ENCODE peak calls at places on chromosomes 5 and 9, in ten cellular contexts. J is AG04450, Q is sigmoid colon, D is prostate gland, V is psoas muscle, L is right atrium auricular region, B is brain microvascular endothelial cell, E is A549, R is transverse colon, H is H1. S is an unnamed sample.
A peak's percentile ranks its signal among the peaks of the same experiment; 100 is the strongest.

GRCh38 chr9:111825468-111826145 is 30.9 kb upstream of the SHOC1 start:
- DNase-seq in J (no peak), Q (no peak), D (no peak), V (no peak), L (no peak), B (peak; percentile 52), E (no peak), R (no peak), H (no peak), S (no peak)

GRCh38 chr5:93746406-93747056 is 5.1 kb upstream of the POU5F2 start:
- DNase-seq in J (no peak), Q (no peak), D (no peak), V (no peak), L (no peak), B (peak; percentile 28), E (no peak), R (no peak), H (no peak), S (no peak)

GRCh38 chr9:15485836-15486678 is 24.7 kb downstream of the PSIP1 start:
- DNase-seq in J (no peak), Q (no peak), D (no peak), V (no peak), L (no peak), B (peak; percentile 33), E (peak; percentile 23), R (no peak), H (no peak), S (no peak)

GRCh38 chr9:120911295-120911843 is 15.2 kb downstream of the TRAF1 start:
- DNase-seq in J (no peak), Q (no peak), D (no peak), V (no peak), L (no peak), B (no peak), E (no peak), R (no peak), H (no peak), S (no peak)

GRCh38 chr5:6592611-6593010 is 40.2 kb downstream of the NSUN2 start:
- DNase-seq in J (no peak), Q (no peak), D (no peak), V (no peak), L (no peak), B (no peak), E (no peak), R (no peak), H (no peak), S (no peak)

GRCh38 chr5:149654282-149654681 is 73.0 kb downstream of the ARHGEF37 start:
- DNase-seq in J (no peak), Q (no peak), D (no peak), V (no peak), L (no peak), B (no peak), E (no peak), R (no peak), H (no peak), S (no peak)

GRCh38 chr5:107553063-107553676 is 117.6 kb downstream of the EFNA5 start:
- DNase-seq in J (no peak), Q (no peak), D (no peak), V (no peak), L (no peak), B (peak; percentile 72), E (no peak), R (no peak), H (no peak), S (no peak)

GRCh38 chr5:149405550-149406202 is 26.6 kb upstream of the IL17B start:
- DNase-seq in J (no peak), Q (peak; percentile 76), D (no peak), V (no peak), L (no peak), B (no peak), E (no peak), R (no peak), H (no peak), S (no peak)

GRCh38 chr9:91879231-91879630 is 70.8 kb downstream of the ROR2 start:
- DNase-seq in J (no peak), Q (no peak), D (no peak), V (no peak), L (no peak), B (no peak), E (no peak), R (no peak), H (no peak), S (no peak)

GRCh38 chr9:130519927-130520326 is 59.5 kb upstream of the FUBP3 start:
- DNase-seq in J (no peak), Q (no peak), D (no peak), V (no peak), L (no peak), B (no peak), E (no peak), R (no peak), H (no peak), S (no peak)

GRCh38 chr5:147432323-147432722 is 77.5 kb downstream of the DPYSL3 start:
- DNase-seq in J (no peak), Q (no peak), D (no peak), V (no peak), L (no peak), B (no peak), E (no peak), R (no peak), H (no peak), S (no peak)

GRCh38 chr5:147426928-147427327 is 82.9 kb downstream of the DPYSL3 start:
- DNase-seq in J (no peak), Q (no peak), D (no peak), V (no peak), L (no peak), B (no peak), E (no peak), R (no peak), H (no peak), S (no peak)

GRCh38 chr5:147431586-147431985 is 78.3 kb downstream of the DPYSL3 start:
- DNase-seq in J (no peak), Q (no peak), D (no peak), V (no peak), L (no peak), B (no peak), E (no peak), R (no peak), H (no peak), S (no peak)

GRCh38 chr5:147427784-147428401 is 82.0 kb downstream of the DPYSL3 start:
- DNase-seq in J (no peak), Q (no peak), D (no peak), V (no peak), L (peak; percentile 69), B (peak; percentile 16), E (no peak), R (no peak), H (no peak), S (no peak)
- H3K27ac ChIP-seq in J (no peak overlapping the region), Q (peak overlapping the region; percentile 77), D (no peak overlapping the region), V (no peak overlapping the region), L (no peak overlapping the region), B (no peak overlapping the region), E (no peak overlapping the region), R (peak overlapping the region; percentile 2), H (peak overlapping the region; percentile 29), S (peak overlapping the region; percentile 59)

GRCh38 chr5:179139936-179140235 is 79.7 kb downstream of the ZNF354C start:
- DNase-seq in J (no peak), Q (no peak), D (no peak), V (no peak), L (no peak), B (no peak), E (no peak), R (no peak), H (no peak), S (no peak)
- TF ChIP-seq CTCF in J (no peak), Q (no peak), D (no peak), V (no peak), L (no peak), B (no peak), E (no peak), R (no peak), H (no peak), S (no peak)

GRCh38 chr9:573551-574410 is 267.7 kb upstream of the DMRT1 start:
- DNase-seq in J (no peak), Q (no peak), D (no peak), V (no peak), L (no peak), B (no peak), E (no peak), R (no peak), H (no peak), S (peak; percentile 49)
- H3K27ac ChIP-seq in J (no peak overlapping the region), Q (no peak overlapping the region), D (no peak overlapping the region), V (no peak overlapping the region), L (peak overlapping the region; percentile 76), B (no peak overlapping the region), E (peak overlapping the region; percentile 6), R (no peak overlapping the region), H (no peak overlapping the region), S (peak overlapping the region; percentile 85)

GRCh38 chr5:147671365-147671764 is 111.2 kb downstream of the JAKMIP2 start:
- DNase-seq in J (no peak), Q (no peak), D (no peak), V (no peak), L (no peak), B (no peak), E (no peak), R (no peak), H (no peak), S (no peak)

GRCh38 chr5:147670815-147671214 is 111.7 kb downstream of the JAKMIP2 start:
- DNase-seq in J (no peak), Q (no peak), D (no peak), V (no peak), L (no peak), B (no peak), E (no peak), R (no peak), H (no peak), S (no peak)

GRCh38 chr5:147673276-147673675 is 109.3 kb downstream of the JAKMIP2 start:
- DNase-seq in J (no peak), Q (no peak), D (no peak), V (no peak), L (no peak), B (no peak), E (no peak), R (no peak), H (no peak), S (no peak)

GRCh38 chr5:147669113-147669869 is 113.2 kb downstream of the JAKMIP2 start:
- DNase-seq in J (no peak), Q (peak; percentile 75), D (peak; percentile 54), V (no peak), L (no peak), B (no peak), E (no peak), R (no peak), H (no peak), S (no peak)

GRCh38 chr5:147675168-147675567 is 107.4 kb downstream of the JAKMIP2 start:
- DNase-seq in J (no peak), Q (no peak), D (no peak), V (no peak), L (no peak), B (no peak), E (no peak), R (no peak), H (no peak), S (no peak)
- TF ChIP-seq CTCF in J (no peak), Q (no peak), D (no peak), V (no peak), L (no peak), B (no peak), E (no peak), R (no peak), H (no peak), S (no peak)

S was measured in lung.